ENCODE peak calls at places on chromosomes 3 and 15, in nine cellular contexts. G, R, X, E, T, U, J, H and Q are unnamed samples.

GRCh38 chr15:76285241-76285825 is 25.9 kb downstream of the ETFA start:
- DNase-seq in G (no peak), R (no peak), X (peak; percentile 17), E (no peak), T (no peak), U (no peak), J (peak; percentile 1), H (no peak), Q (no peak)

GRCh38 chr3:45353070-45353469 is 35.3 kb upstream of the LARS2 start:
- DNase-seq in G (no peak), R (no peak), X (no peak), E (no peak), T (no peak), U (no peak), J (no peak), H (no peak), Q (no peak)

GRCh38 chr3:171005648-171006047 is 20.9 kb downstream of the SLC2A2 start:
- DNase-seq in G (no peak), R (no peak), X (no peak), E (no peak), T (peak; percentile 75), U (no peak), J (no peak), H (no peak), Q (no peak)

GRCh38 chr15:80480909-80481308 is 76.7 kb downstream of the ARNT2 start:
- DNase-seq in G (no peak), R (no peak), X (peak; percentile 65), E (no peak), T (peak; percentile 99), U (no peak), J (peak; percentile 97), H (peak; percentile 66), Q (no peak)

GRCh38 chr15:57821826-57822225 is 115.3 kb downstream of the POLR2M start:
- DNase-seq in G (no peak), R (no peak), X (no peak), E (no peak), T (no peak), U (no peak), J (no peak), H (no peak), Q (no peak)

GRCh38 chr3:138479355-138479964 is 45.0 kb downstream of the ESYT3 start:
- DNase-seq in G (no peak), R (peak; percentile 72), X (peak; percentile 42), E (no peak), T (peak; percentile 27), U (no peak), J (peak; percentile 46), H (no peak), Q (no peak)

GRCh38 chr3:13879946-13880810 is at the start of gene WNT7A:
- DNase-seq in G (no peak), R (peak; percentile 74), X (peak; percentile 50), E (no peak), T (no peak), U (peak; percentile 81), J (no peak), H (no peak), Q (peak; percentile 37)

GRCh38 chr3:86990171-86990733 is 697 bp downstream of the VGLL3 start:
- DNase-seq in G (peak; percentile 35), R (no peak), X (peak; percentile 51), E (peak; percentile 50), T (peak; percentile 48), U (peak; percentile 68), J (peak; percentile 26), H (peak; percentile 29), Q (no peak)

GRCh38 chr3:197406266-197406665 is 107.9 kb upstream of the DLG1 start:
- DNase-seq in G (no peak), R (no peak), X (no peak), E (no peak), T (peak; percentile 51), U (peak; percentile 68), J (no peak), H (peak; percentile 56), Q (no peak)

DNA sequence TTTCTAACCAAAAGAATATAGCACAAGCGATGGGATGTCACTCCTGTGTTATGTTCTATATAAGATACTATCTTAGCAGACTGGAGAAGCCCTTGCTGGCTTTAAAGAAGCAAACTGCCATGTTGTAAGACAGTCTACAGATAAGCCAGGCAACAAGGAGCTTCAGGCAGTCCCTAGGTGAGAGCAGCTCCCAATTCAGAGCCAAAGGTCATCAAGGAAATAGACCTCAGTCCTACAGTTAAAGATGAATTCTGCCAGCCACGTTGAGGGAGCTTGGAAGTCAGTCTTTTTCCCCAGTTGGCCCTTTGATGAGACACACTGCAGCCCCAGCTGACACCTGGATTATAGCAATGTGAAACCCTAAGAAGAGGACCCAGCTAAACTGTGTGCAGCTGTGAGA is 102.6 kb upstream of the AKAP13 start:
- DNase-seq in G (no peak), R (no peak), X (no peak), E (no peak), T (no peak), U (no peak), J (no peak), H (no peak), Q (no peak)
- H3K36me3 ChIP-seq in G (no peaks in the 10 kb centered on the region), R (no peaks in the 10 kb centered on the region), X (no peaks in the 10 kb centered on the region), E (no peaks in the 10 kb centered on the region), T (no peaks in the 10 kb centered on the region), U (no peaks in the 10 kb centered on the region), J (no peaks in the 10 kb centered on the region), H (no peaks in the 10 kb centered on the region), Q (no peaks in the 10 kb centered on the region)

GRCh38 chr3:139935071-139935865 is at the start of gene CLSTN2:
- DNase-seq in G (peak; percentile 57), R (peak; percentile 92), X (peak; percentile 20), E (peak; percentile 63), T (peak; percentile 67), U (no peak), J (no peak), H (peak; percentile 85), Q (peak; percentile 39)

GRCh38 chr3:139935866-139936817 is 1.2 kb downstream of the CLSTN2 start:
- DNase-seq in G (peak; percentile 32), R (peak; percentile 60), X (no peak), E (peak; percentile 54), T (peak; percentile 30), U (no peak), J (no peak), H (peak; percentile 50), Q (peak; percentile 3)

GRCh38 chr3:139930201-139930600 is 4.8 kb upstream of the CLSTN2 start:
- DNase-seq in G (no peak), R (no peak), X (no peak), E (no peak), T (peak; percentile 77), U (no peak), J (no peak), H (no peak), Q (no peak)

GRCh38 chr3:139937674-139938279 is 2.8 kb downstream of the CLSTN2 start:
- DNase-seq in G (peak; percentile 24), R (peak; percentile 47), X (peak; percentile 51), E (no peak), T (peak; percentile 22), U (no peak), J (peak; percentile 34), H (peak; percentile 29), Q (no peak)

DNA sequence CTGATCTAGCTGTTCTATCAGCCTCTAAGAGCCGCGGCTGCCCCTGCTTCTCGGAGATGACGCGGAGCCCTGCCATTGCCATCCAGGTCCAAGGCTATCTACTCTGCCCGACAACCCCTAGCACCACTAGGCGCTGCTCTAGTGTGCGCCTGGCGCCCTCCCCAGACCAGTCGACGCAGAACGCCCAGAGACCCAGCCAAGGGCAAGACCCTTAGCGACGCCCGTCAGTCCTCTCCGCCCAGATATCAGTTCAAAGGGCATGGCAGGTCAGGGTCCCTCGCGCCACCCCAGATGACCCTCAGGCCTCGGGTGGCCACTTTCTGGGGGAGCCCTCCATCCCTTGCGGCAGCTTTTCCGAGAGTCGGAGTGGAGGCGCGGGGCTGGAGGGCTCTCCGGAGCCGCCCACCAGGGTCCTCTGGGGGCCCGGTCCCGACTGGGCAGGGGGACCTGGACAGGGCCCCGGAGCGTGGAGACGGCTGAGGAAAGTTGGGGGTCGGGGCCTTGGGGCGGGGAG is 371 bp upstream of the CLSTN2 start:
- DNase-seq in G (peak; percentile 31), R (peak; percentile 90), X (peak; percentile 31), E (no peak), T (peak; percentile 57), U (no peak), J (no peak), H (peak; percentile 78), Q (peak; percentile 9)
- TF ChIP-seq CTCF in G (no peak), R (peak; percentile 12), X (peak; percentile 46), E (no peak), T (no peak), U (no peak), J (no peak), H (peak; percentile 37), Q (peak; percentile 46)

GRCh38 chr15:92843819-92844218 is 56.3 kb upstream of the CHD2 start:
- DNase-seq in G (no peak), R (no peak), X (no peak), E (no peak), T (no peak), U (no peak), J (no peak), H (no peak), Q (no peak)

GRCh38 chr15:92843326-92843725 is 56.8 kb upstream of the CHD2 start:
- DNase-seq in G (no peak), R (no peak), X (no peak), E (no peak), T (no peak), U (no peak), J (no peak), H (no peak), Q (no peak)

GRCh38 chr15:92840149-92840548 is 60.0 kb upstream of the CHD2 start:
- DNase-seq in G (no peak), R (no peak), X (peak; percentile 69), E (no peak), T (no peak), U (no peak), J (no peak), H (no peak), Q (peak; percentile 39)

GRCh38 chr15:92845109-92845508 is 55.0 kb upstream of the CHD2 start:
- DNase-seq in G (no peak), R (no peak), X (peak; percentile 66), E (no peak), T (peak; percentile 41), U (no peak), J (peak; percentile 58), H (no peak), Q (peak; percentile 57)

DNA sequence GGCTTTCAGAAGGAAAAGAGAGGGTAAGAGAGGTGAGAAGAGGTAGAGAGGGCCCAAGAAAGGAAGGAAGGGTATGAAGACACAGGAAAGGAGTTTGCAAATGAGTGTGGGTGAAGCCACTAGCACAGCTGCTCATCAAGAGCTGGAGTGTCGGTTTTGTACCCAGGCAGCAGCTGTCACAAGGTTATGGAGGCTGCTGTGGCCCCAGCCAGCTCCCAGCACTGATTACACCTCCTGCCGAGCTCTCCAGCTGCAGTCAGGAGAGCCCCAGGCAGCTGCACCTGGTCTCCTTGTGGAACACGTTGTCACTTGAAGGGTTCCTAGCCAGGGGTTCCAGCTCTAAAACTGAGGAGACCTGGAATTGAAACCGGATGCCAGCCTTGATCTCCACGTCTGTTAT is 60.4 kb upstream of the CHD2 start:
- DNase-seq in G (no peak), R (no peak), X (no peak), E (no peak), T (no peak), U (no peak), J (no peak), H (no peak), Q (peak; percentile 69)
- H3K4me3 ChIP-seq in G (no peak overlapping the region), R (no peak overlapping the region), X (no peak overlapping the region), E (no peak overlapping the region), T (no peak overlapping the region), U (no peak overlapping the region), J (no peak overlapping the region), H (no peak overlapping the region), Q (no peak overlapping the region)

DNA sequence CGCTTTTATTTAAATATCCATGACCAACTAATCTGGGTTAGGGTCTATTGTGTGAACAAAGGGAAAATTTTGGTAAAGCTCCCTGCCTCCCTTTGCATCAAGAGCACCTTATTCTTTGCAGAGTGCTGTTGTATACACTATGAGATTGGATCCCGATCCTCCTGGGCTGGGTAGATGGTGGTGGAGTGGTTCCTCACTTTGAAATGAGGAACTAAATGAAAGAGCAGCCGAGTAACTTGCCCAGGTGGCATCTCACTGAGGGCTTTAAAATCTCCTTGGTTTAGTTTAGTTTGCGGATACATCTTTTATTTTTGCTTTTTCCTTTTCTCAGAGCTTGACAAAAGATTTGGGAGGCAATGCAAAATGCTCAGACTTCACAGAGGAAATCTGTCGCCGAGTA is 19.4 kb downstream of the IDH3A start:
- DNase-seq in G (no peak), R (no peak), X (no peak), E (no peak), T (no peak), U (no peak), J (no peak), H (no peak), Q (no peak)
- H3K36me3 ChIP-seq in G (peaks cover 14% of the 10 kb centered on the region), R (peaks cover 69% of the 10 kb centered on the region), X (peaks cover 15% of the 10 kb centered on the region), E (no peaks in the 10 kb centered on the region), T (peaks cover 6% of the 10 kb centered on the region), U (peaks cover 60% of the 10 kb centered on the region), J (peaks cover 40% of the 10 kb centered on the region), H (peaks cover 92% of the 10 kb centered on the region), Q (peaks cover 19% of the 10 kb centered on the region)